ENCODE peak calls at places on chromosomes 11 and 22, in nine cellular contexts. S is PC-9, R is GM12865, T is A549, Z is tibial nerve, V is transverse colon, I is BJ, E is keratinocyte, U is foreskin fibroblast. A is an unnamed sample.

GRCh38 chr11:133808393-133809140 is 36.7 kb downstream of the SPATA19 start:
- DNase-seq in E (no peak), V (no peak), S (no peak), T (no peak), R (no peak), U (no peak), Z (no peak), I (no peak), A (no peak)

GRCh38 chr11:57219021-57219627 is 17.9 kb downstream of the APLNR start:
- DNase-seq in S (no peak), I (no peak), U (peak), R (no peak), Z (peak), V (no peak), T (no peak), E (no peak), A (no peak)

GRCh38 chr22:39965749-39966148 is 5.6 kb downstream of the TMA7B start:
- DNase-seq in T (no peak), Z (no peak), E (no peak), I (no peak), S (no peak), R (no peak), U (no peak), V (no peak), A (no peak)

GRCh38 chr22:33599596-33599995 is 320.7 kb downstream of the LARGE1 start:
- DNase-seq in R (no peak), T (no peak), I (no peak), S (no peak), Z (no peak), U (no peak), E (no peak), V (no peak), A (no peak)

GRCh38 chr11:64580387-64580786 is 10.6 kb upstream of the SLC22A12 start:
- DNase-seq in I (no peak), U (peak), R (no peak), T (no peak), V (no peak), S (no peak), E (no peak), Z (no peak), A (no peak)

GRCh38 chr22:36797988-36798670 is 18.7 kb downstream of the PVALB start:
- DNase-seq in U (no peak), R (peak), E (no peak), Z (no peak), T (no peak), I (no peak), S (no peak), V (no peak), A (no peak)

GRCh38 chr11:113202431-113202830 is 112.0 kb upstream of the TTC12 start:
- DNase-seq in I (no peak), R (no peak), T (no peak), Z (no peak), S (peak), V (no peak), U (no peak), E (no peak), A (no peak)

GRCh38 chr11:66674964-66675602 is 2.6 kb downstream of the RBM4B start:
- DNase-seq in E (no peak), V (no peak), T (no peak), S (no peak), U (no peak), R (no peak), I (no peak), Z (no peak), A (no peak)

GRCh38 chr11:11973361-11973800 is 35.0 kb downstream of the DKK3 start:
- DNase-seq in T (no peak), I (peak), V (peak), S (no peak), E (no peak), R (no peak), U (peak), Z (peak), A (peak)

GRCh38 chr11:134987828-134988227 is 575.8 kb upstream of the B3GAT1 start:
- DNase-seq in R (no peak), U (no peak), V (no peak), S (no peak), T (no peak), Z (no peak), I (no peak), E (no peak), A (no peak)

GRCh38 chr22:24845036-24845918 is 39.3 kb downstream of the SGSM1 start:
- DNase-seq in R (no peak), S (no peak), I (peak), Z (no peak), E (no peak), V (no peak), T (no peak), U (peak), A (peak)

GRCh38 chr11:62547691-62548281 is 1.2 kb upstream of the AHNAK start:
- DNase-seq in T (peak), R (no peak), E (peak), U (peak), I (no peak), S (peak), Z (no peak), V (no peak), A (no peak)

GRCh38 chr11:59394186-59394585 is 32.0 kb downstream of the OR5A2 start:
- DNase-seq in R (no peak), U (no peak), I (no peak), Z (no peak), S (no peak), T (no peak), E (no peak), V (no peak), A (no peak)

GRCh38 chr11:43736502-43737193 is 56.1 kb downstream of the HSD17B12 start:
- DNase-seq in T (no peak), Z (no peak), I (no peak), V (no peak), E (peak), R (no peak), S (no peak), U (peak), A (peak)

GRCh38 chr11:12671378-12671777 is 2.8 kb upstream of the TEAD1 start:
- DNase-seq in U (no peak), S (no peak), V (no peak), R (no peak), Z (no peak), T (no peak), I (no peak), E (no peak), A (no peak)

GRCh38 chr11:14544611-14545010 is 24.4 kb upstream of the PSMA1 start:
- DNase-seq in V (no peak), U (peak), I (peak), E (no peak), Z (no peak), S (no peak), R (peak), T (no peak), A (no peak)

GRCh38 chr11:8581300-8581699 is 12.7 kb downstream of the STK33 start:
- DNase-seq in S (no peak), T (no peak), R (no peak), E (no peak), I (no peak), V (no peak), U (peak), Z (no peak), A (no peak)

GRCh38 chr22:31872209-31872608 is 72.1 kb upstream of the YWHAH start:
- DNase-seq in V (no peak), I (no peak), E (no peak), S (no peak), Z (no peak), T (no peak), R (peak), U (no peak), A (no peak)

GRCh38 chr11:118895093-118896039 is 11.7 kb downstream of the CXCR5 start:
- DNase-seq in T (no peak), S (no peak), U (no peak), V (peak), R (peak), Z (no peak), I (no peak), E (no peak), A (no peak)

GRCh38 chr11:92423635-92424034 is 199.0 kb downstream of the FAT3 start:
- DNase-seq in R (no peak), Z (no peak), S (no peak), V (no peak), E (no peak), I (no peak), T (no peak), U (no peak), A (no peak)

GRCh38 chr22:30400159-30400558 is 3.3 kb downstream of the SEC14L2 start:
- DNase-seq in S (no peak), U (no peak), T (no peak), I (no peak), E (no peak), V (no peak), Z (no peak), R (no peak), A (no peak)

GRCh38 chr11:68889948-68890446 is 13.6 kb downstream of the MRPL21 start:
- DNase-seq in T (peak), R (no peak), Z (peak), E (no peak), V (peak), I (peak), S (no peak), U (peak), A (peak)

GRCh38 chr11:109059402-109059801 is 362.6 kb upstream of the C11orf87 start:
- DNase-seq in V (no peak), S (peak), U (no peak), R (no peak), T (no peak), I (no peak), E (no peak), Z (no peak), A (no peak)

GRCh38 chr11:3669128-3669527 is 2.1 kb downstream of the CHRNA10 start:
- DNase-seq in I (no peak), U (no peak), T (no peak), S (no peak), E (no peak), R (no peak), Z (no peak), V (no peak), A (no peak)

GRCh38 chr11:130478204-130478701 is 29.8 kb downstream of the ADAMTS15 start:
- DNase-seq in Z (peak), I (peak), U (peak), V (peak), S (peak), T (peak), R (no peak), E (no peak), A (peak)

GRCh38 chr11:64021742-64022067 is 14.0 kb upstream of the FLRT1 start:
- DNase-seq in V (no peak), R (no peak), T (no peak), S (no peak), I (no peak), E (no peak), U (peak), Z (no peak), A (no peak)

GRCh38 chr11:44446341-44446712 is 119.1 kb upstream of the CD82 start:
- DNase-seq in S (no peak), T (no peak), E (no peak), I (no peak), V (no peak), U (no peak), R (no peak), Z (no peak), A (no peak)

GRCh38 chr11:93525601-93526000 is 17.6 kb downstream of the SMCO4 start:
- DNase-seq in S (no peak), E (no peak), V (no peak), U (peak), R (peak), T (no peak), I (no peak), Z (no peak), A (no peak)

GRCh38 chr22:21933899-21934298 is 18.7 kb downstream of the PPM1F start:
- DNase-seq in S (no peak), I (no peak), R (no peak), Z (no peak), V (no peak), T (no peak), U (no peak), E (no peak), A (no peak)

GRCh38 chr22:43628253-43628649 is 183.9 kb downstream of the EFCAB6 start:
- DNase-seq in E (no peak), U (no peak), R (no peak), S (no peak), I (no peak), T (no peak), Z (no peak), V (no peak), A (no peak)

GRCh38 chr22:43625242-43625641 is 186.9 kb downstream of the EFCAB6 start:
- DNase-seq in V (no peak), S (no peak), T (peak), R (no peak), I (no peak), E (no peak), U (no peak), Z (no peak), A (no peak)

GRCh38 chr22:43630451-43630850 is 181.7 kb downstream of the EFCAB6 start:
- DNase-seq in S (no peak), V (no peak), I (no peak), U (no peak), T (no peak), R (no peak), Z (no peak), E (no peak), A (no peak)

GRCh38 chr22:43624144-43624998 is 187.7 kb downstream of the EFCAB6 start:
- DNase-seq in E (no peak), S (no peak), T (peak), R (no peak), I (no peak), Z (no peak), U (no peak), V (no peak), A (no peak)

GRCh38 chr22:43627485-43628252 is 184.4 kb downstream of the EFCAB6 start:
- DNase-seq in E (no peak), S (no peak), T (no peak), Z (no peak), U (no peak), V (no peak), I (no peak), R (no peak), A (no peak)
- TF ChIP-seq CTCF in E (no peak), S (no peak), T (no peak), Z (no peak), U (no peak), V (no peak), I (no peak), R (no peak), A (no peak)

DNA sequence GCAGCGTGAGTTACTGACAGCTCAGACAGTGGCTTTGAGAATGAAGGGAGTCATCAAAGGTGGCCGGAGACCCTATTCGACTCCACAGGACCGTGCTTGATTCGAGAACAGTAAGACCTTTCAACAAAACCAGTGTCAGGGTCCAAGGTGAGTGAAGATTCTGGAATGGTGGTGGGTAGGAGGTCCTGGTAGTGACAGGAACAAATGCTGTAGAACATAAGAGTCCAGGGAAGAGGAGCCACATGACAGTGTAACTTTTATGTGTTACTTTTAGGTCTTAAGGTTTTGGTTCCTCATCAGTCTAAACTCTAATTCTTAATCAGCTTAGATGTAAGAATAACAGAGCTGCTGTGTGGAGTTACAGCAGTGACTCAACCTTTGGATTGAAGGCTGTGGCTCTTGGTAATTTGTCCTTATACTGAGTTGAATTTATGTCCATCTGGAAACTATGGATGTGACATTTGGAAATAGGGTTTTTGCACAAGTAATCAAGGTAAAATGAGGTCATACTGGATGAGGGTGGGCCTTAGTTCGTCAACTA is 1.8 kb downstream of the TBC1D22A start:
- DNase-seq in V (no peak), I (no peak), R (peak), S (no peak), U (no peak), Z (no peak), E (no peak), T (no peak), A (no peak)
- H3K4me3 ChIP-seq in V (peak), I (no peak), R (peak), S (peak), U (no peak), Z (no peak), E (no peak), T (no peak), A (peak)

DNA sequence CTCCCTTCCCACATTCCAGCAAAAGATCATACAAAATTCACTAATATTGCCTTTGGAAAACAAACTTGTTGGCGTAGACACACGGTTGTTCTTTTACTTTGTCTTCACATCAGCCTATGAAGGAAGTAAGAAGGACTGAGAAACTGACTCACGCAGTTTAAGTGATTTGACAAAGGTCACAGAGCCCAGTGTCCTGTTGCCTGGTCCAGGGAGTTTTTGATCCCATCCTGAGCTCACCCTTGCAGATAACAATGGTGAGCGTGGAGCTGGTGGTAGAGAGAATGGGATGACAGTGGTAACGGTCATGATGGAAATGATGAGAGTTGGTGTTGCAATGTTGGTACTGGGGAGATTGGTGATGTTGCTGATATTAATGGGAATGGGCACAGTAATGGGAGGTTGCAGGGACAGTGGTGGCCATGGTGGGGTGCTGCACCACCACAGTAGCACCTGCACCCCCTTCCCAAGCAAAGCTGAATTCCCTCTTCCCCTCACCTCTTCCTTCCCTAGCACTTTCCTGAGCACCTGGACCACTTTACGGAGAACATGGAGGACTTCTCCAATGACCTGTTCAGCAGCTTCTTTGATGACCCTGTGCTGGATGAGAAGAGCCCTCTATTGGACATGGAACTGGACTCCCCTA is 22.1 kb downstream of the CREB3L1 start:
- DNase-seq in I (no peak), R (no peak), Z (no peak), E (no peak), S (no peak), U (peak), V (no peak), T (no peak), A (no peak)
- TF ChIP-seq CTCF in I (no peak), R (no peak), Z (no peak), E (peak), S (no peak), U (no peak), V (no peak), T (no peak), A (no peak)

GRCh38 chr11:60873533-60873932 is 6.2 kb downstream of the ZP1 start:
- DNase-seq in V (no peak), U (no peak), Z (no peak), E (no peak), I (no peak), R (no peak), T (no peak), S (no peak), A (no peak)
- H3K4me3 ChIP-seq in V (no peak), U (no peak), Z (no peak), E (no peak), I (no peak), R (no peak), T (no peak), S (no peak), A (no peak)

GRCh38 chr22:20192972-20193760 is 42.3 kb upstream of the CCDC188 start:
- DNase-seq in T (no peak), U (no peak), Z (no peak), S (no peak), E (no peak), V (no peak), R (no peak), I (no peak), A (no peak)
- TF ChIP-seq CTCF in T (no peak), U (no peak), Z (no peak), S (no peak), E (no peak), V (no peak), R (no peak), I (no peak), A (no peak)

DNA sequence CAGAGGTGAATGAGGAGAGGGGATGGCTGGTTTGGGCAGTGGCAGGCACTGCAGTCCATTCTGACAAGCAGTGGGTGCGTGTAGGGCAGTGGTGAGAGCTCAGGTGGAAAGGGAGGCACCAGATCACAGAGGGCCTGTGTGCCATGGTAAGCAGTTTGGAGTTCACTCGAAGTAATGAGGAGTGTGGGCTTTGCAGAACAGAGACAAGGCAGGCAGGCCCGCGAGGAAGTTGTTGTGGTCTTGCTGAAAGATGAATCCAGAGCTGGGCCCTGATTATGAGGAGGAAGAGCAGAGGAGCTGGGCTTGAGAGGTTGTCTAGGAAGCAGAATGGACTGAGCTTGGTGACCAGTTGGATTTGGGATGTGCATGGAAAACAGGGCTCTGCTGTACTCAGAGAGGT is 1.6 kb upstream of the DNAJB13 start:
- DNase-seq in T (no peak), I (no peak), Z (no peak), V (no peak), S (no peak), R (no peak), E (no peak), U (no peak), A (no peak)
- H3K4me3 ChIP-seq in T (no peak), I (no peak), Z (no peak), V (no peak), S (no peak), R (no peak), E (no peak), U (no peak), A (no peak)

DNA sequence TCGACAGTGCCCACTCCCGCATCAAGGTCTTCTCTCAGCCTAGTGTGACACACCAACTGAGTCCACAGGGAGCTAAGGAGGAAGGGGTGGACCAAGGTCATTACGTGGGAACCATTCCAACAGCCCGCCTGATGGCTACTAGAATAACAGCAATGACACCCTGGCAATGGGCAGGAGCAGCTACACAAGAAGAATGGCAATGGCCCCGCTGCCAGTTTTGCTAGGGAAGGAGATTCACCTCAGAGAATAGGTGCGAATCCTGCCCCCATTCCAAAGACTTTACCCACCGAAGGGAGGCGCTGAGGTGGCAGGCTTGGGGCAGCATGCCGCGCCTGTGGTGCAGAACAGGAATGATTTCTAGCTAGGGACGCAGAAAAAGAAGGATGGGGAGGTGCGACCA is 9.1 kb downstream of the WT1 start:
- DNase-seq in R (no peak), Z (no peak), E (no peak), I (no peak), T (no peak), S (no peak), V (no peak), U (no peak), A (no peak)
- TF ChIP-seq CTCF in R (no peak), Z (no peak), E (no peak), I (no peak), T (no peak), S (no peak), V (no peak), U (no peak), A (no peak)

DNA sequence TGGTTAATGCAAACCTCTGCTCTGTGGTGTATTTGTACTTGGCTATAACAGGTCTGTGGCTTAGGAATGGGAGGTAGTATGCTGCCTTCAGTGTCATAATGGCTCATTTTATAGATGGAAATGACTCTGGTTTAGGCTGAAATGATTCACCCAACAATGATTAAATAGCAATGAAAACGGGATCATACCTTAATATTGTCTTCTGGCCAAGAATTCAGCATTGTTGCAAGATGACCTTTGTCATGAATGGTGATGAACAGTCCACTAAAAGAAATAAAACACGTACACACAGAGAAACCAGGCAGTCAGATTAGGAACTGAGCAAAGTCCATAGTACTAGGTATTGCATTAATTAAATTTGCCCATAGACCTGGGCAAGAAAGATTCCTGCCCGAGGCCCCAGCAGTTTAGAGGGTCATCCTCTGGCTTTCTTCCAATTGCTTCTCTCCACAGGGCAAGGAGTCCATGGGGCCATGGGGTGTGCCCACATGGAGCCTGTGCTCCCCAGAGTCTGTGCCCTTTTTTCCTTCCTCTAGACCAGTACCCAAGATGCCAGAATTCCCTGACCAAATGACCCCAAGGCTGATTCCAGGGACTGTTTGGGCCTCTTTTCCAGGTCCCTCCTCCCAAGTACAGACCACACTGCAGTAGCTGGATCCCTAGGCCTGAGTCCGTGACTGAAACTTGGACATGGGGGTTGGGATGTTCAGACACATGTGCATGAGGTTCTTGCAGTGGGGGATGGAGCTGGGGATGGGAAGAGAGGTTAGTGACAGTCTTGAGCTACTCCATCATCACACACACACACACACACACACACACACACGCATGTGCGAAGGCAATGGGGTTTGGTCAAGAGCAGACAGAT is 134.2 kb downstream of the CCDC81 start:
- DNase-seq in I (no peak), U (peak), Z (no peak), R (no peak), E (no peak), V (no peak), S (no peak), T (peak), A (no peak)
- H3K4me3 ChIP-seq in I (no peak), U (no peak), Z (no peak), R (no peak), E (no peak), V (no peak), S (no peak), T (no peak), A (no peak)